ENCODE peak calls at places on chromosome 20, in four cellular contexts. A, D, O and R are unnamed samples. For H3K36me3, the result is how much of the 10 kb centered on the place peaks cover.

GRCh38 chr20:6886065-6886729 is 118.7 kb downstream of the BMP2 start:
- DNase-seq in A (no peak), D (no peak), O (no peak), R (no peak)

GRCh38 chr20:15675151-15675550 is 898.1 kb downstream of the KIF16B start:
- DNase-seq in D (no peak), O (no peak), A (no peak), R (no peak)

GRCh38 chr20:38337561-38338140 is 8.6 kb upstream of the LBP start:
- DNase-seq in A (peak), D (no peak), O (peak), R (no peak)

GRCh38 chr20:11777861-11778570 is 139.7 kb upstream of the BTBD3 start:
- DNase-seq in D (peak), O (no peak), A (peak), R (peak)

GRCh38 chr20:22513574-22513973 is 70.8 kb downstream of the FOXA2 start:
- DNase-seq in O (no peak), D (no peak), A (no peak), R (no peak)

GRCh38 chr20:43662943-43663655 is 3.8 kb upstream of the MYBL2 start:
- DNase-seq in A (peak), D (peak), O (no peak), R (no peak)

GRCh38 chr20:17609978-17610377 is 40.1 kb downstream of the DSTN start:
- DNase-seq in O (no peak), A (no peak), D (no peak), R (no peak)

GRCh38 chr20:48944663-48945297 is 23.3 kb downstream of the ARFGEF2 start:
- DNase-seq in O (no peak), D (no peak), A (no peak), R (no peak)

GRCh38 chr20:47392015-47392720 is 35.7 kb upstream of the ZMYND8 start:
- DNase-seq in O (peak), A (peak), D (peak), R (peak)

GRCh38 chr20:19274412-19275015 is 62.1 kb downstream of the SLC24A3 start:
- DNase-seq in O (no peak), D (no peak), A (no peak), R (no peak)

GRCh38 chr20:21251278-21251677 is 51.9 kb upstream of the XRN2 start:
- DNase-seq in D (no peak), O (no peak), A (no peak), R (no peak)

GRCh38 chr20:48606841-48607543 is 220.8 kb downstream of the PREX1 start:
- DNase-seq in O (no peak), A (no peak), D (no peak), R (no peak)

GRCh38 chr20:13613917-13614316 is 24.8 kb downstream of the TASP1 start:
- DNase-seq in A (peak), D (no peak), O (no peak), R (no peak)

GRCh38 chr20:32845786-32846185 is 12.9 kb upstream of the EFCAB8 start:
- DNase-seq in D (peak), O (no peak), A (peak), R (no peak)
- H3K36me3 ChIP-seq in D (under half), O (half or more), A (half or more), R (under half)

DNA sequence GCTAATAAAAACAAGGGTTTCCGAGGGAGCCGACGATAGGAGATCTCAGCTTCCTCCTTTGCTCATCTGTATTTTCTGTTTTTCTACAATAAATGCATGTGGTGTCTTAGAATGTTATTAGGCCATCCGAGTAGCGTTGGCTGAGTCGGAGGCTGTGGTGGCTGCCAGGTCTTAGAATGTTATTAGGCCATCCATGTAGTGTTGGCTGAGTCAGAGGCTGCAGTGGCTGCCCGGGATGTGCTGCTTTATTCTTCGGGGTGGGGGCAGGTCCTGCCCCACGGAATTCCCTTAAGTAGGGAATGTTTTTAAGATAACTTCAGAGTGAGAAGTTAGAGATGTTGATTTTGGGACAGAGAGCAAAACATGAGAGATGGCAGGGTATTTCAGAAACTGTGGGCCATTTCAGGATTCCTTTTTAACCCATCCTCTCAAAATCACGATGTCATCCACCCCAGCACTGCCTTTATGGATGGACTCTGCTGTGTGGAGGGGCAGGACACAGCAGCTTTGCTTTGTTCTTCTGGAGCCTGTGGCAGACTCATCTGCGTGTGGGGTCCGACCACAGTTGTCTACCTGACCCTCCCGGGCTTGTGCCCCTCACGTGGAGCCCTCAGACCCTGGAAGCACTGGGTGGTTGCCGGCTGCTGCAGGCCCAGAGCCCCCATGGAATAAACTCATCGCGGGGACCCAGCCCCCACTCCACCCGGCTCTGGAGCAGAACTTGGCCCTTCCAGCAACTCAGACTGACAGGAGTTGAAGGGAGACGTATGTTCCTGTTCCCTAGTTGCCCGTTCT is 20.4 kb downstream of the OSBPL2 start:
- DNase-seq in A (peak), O (no peak), D (peak), R (peak)
- H3K36me3 ChIP-seq in A (under half), O (under half), D (under half), R (under half)

DNA sequence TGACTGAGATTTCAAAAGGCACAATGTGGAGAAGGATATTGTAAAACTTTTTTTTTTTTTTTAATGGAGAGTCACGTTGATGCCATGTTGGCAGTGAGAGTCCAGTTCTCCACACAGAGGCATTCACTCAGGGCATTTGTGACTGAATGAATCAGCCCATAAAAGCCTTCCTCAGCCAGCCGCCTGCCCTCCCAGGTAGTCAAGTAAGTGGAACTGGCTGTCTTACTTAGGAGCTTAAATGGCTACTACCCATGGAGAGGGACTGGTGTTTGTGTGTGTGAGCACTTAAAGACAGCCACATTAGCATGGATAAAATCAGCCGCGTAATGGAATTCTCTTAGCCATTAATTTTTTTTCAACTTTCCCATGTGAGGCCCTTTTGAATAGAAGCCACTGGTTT is 12.6 kb downstream of the AAR2 start:
- DNase-seq in A (no peak), D (no peak), O (peak), R (no peak)
- H3K36me3 ChIP-seq in A (half or more), D (half or more), O (under half), R (under half)

GRCh38 chr20:51272392-51272791 is 249.5 kb upstream of the KCNG1 start:
- DNase-seq in O (peak), D (peak), A (peak), R (no peak)
- H3K36me3 ChIP-seq in O (under half), D (under half), A (under half), R (under half)

GRCh38 chr20:62291251-62292066 is 11.3 kb upstream of the ADRM1 start:
- DNase-seq in A (no peak), O (no peak), D (no peak), R (no peak)
- H3K36me3 ChIP-seq in A (under half), O (under half), D (under half), R (under half)

GRCh38 chr20:4819901-4820300 is 98.2 kb downstream of the PRND start:
- DNase-seq in D (no peak), A (no peak), O (no peak), R (no peak)
- H3K36me3 ChIP-seq in D (under half), A (under half), O (under half), R (under half)

GRCh38 chr20:34375977-34376430 is 12.9 kb downstream of the ITCH start:
- DNase-seq in O (no peak), D (no peak), A (no peak), R (no peak)
- H3K36me3 ChIP-seq in O (under half), D (under half), A (under half), R (under half)

GRCh38 chr20:37193226-37193625 is 13.9 kb upstream of the MROH8 start:
- DNase-seq in O (no peak), D (no peak), A (no peak), R (no peak)
- H3K36me3 ChIP-seq in O (under half), D (under half), A (under half), R (under half)

GRCh38 chr20:25018841-25019240 is 26.3 kb upstream of the APMAP start:
- DNase-seq in O (no peak), A (no peak), D (no peak), R (no peak)
- H3K36me3 ChIP-seq in O (under half), A (under half), D (under half), R (under half)